ENCODE peak calls at places on chromosomes 5 and 9, in seven cellular contexts. One of them, this sample, is unnamed.

GRCh38 chr9:35930990-35931389 is 21.7 kb downstream of the SPAAR start:
- DNase-seq in H54: no peak
- DNase-seq in uterus: no peak
- DNase-seq in H1: no peak
- DNase-seq in body of pancreas: no peak
- DNase-seq in A549: no peak
- DNase-seq in adrenal gland: no peak
- DNase-seq in this sample: no peak

GRCh38 chr5:142641681-142642080 is 44.2 kb downstream of the FGF1 start:
- DNase-seq in H54: no peak
- DNase-seq in uterus: no peak
- DNase-seq in H1: no peak
- DNase-seq in body of pancreas: no peak
- DNase-seq in A549: no peak
- DNase-seq in adrenal gland: no peak
- DNase-seq in this sample: no peak

GRCh38 chr5:117973785-117974184 is 1014.6 kb downstream of the DTWD2 start:
- DNase-seq in H54: no peak
- DNase-seq in uterus: no peak
- DNase-seq in H1: no peak
- DNase-seq in body of pancreas: no peak
- DNase-seq in A549: no peak
- DNase-seq in adrenal gland: no peak
- DNase-seq in this sample: no peak

GRCh38 chr5:177508837-177509236 is 789 bp downstream of the DOK3 start:
- DNase-seq in H54: no peak
- DNase-seq in uterus: no peak
- DNase-seq in H1: no peak
- DNase-seq in body of pancreas: no peak
- DNase-seq in A549: no peak
- DNase-seq in adrenal gland: no peak
- DNase-seq in this sample: no peak

GRCh38 chr9:69955536-69956355 is 87.9 kb upstream of the MAMDC2 start:
- DNase-seq in H54: no peak
- DNase-seq in uterus: no peak
- DNase-seq in H1: no peak
- DNase-seq in body of pancreas: no peak
- DNase-seq in A549: no peak
- DNase-seq in adrenal gland: no peak
- DNase-seq in this sample: no peak

GRCh38 chr5:129807162-129807814 is 59.4 kb downstream of the MINAR2 start:
- DNase-seq in H54: no peak
- DNase-seq in uterus: no peak
- DNase-seq in H1: no peak
- DNase-seq in body of pancreas: no peak
- DNase-seq in A549: no peak
- DNase-seq in adrenal gland: no peak
- DNase-seq in this sample: no peak

GRCh38 chr9:79489241-79490000 is 82.3 kb upstream of the TLE4 start:
- DNase-seq in H54: peak; percentile 44
- DNase-seq in uterus: no peak
- DNase-seq in H1: no peak
- DNase-seq in body of pancreas: peak; percentile 74
- DNase-seq in A549: peak; percentile 81
- DNase-seq in adrenal gland: no peak
- DNase-seq in this sample: no peak

GRCh38 chr9:107894572-107895261 is 405.1 kb upstream of the KLF4 start:
- DNase-seq in H54: no peak
- DNase-seq in uterus: peak; percentile 58
- DNase-seq in H1: no peak
- DNase-seq in body of pancreas: peak; percentile 25
- DNase-seq in A549: no peak
- DNase-seq in adrenal gland: no peak
- DNase-seq in this sample: no peak

GRCh38 chr5:131265318-131265803 is 1.5 kb downstream of the CDC42SE2 start:
- DNase-seq in H54: no peak
- DNase-seq in uterus: no peak
- DNase-seq in H1: no peak
- DNase-seq in body of pancreas: peak; percentile 78
- DNase-seq in A549: peak; percentile 76
- DNase-seq in adrenal gland: no peak
- DNase-seq in this sample: no peak

GRCh38 chr5:154042751-154043150 is 4.0 kb downstream of the MFAP3 start:
- DNase-seq in H54: no peak
- DNase-seq in uterus: no peak
- DNase-seq in H1: no peak
- DNase-seq in body of pancreas: no peak
- DNase-seq in A549: no peak
- DNase-seq in adrenal gland: no peak
- DNase-seq in this sample: no peak

GRCh38 chr5:154514331-154514730 is 36.3 kb upstream of the HAND1 start:
- DNase-seq in H54: no peak
- DNase-seq in uterus: no peak
- DNase-seq in H1: no peak
- DNase-seq in body of pancreas: no peak
- DNase-seq in A549: no peak
- DNase-seq in adrenal gland: no peak
- DNase-seq in this sample: no peak

GRCh38 chr5:92370032-92370431 is 986.9 kb upstream of the ARRDC3 start:
- DNase-seq in H54: no peak
- DNase-seq in uterus: no peak
- DNase-seq in H1: no peak
- DNase-seq in body of pancreas: no peak
- DNase-seq in A549: no peak
- DNase-seq in adrenal gland: no peak
- DNase-seq in this sample: no peak

GRCh38 chr5:95080026-95080425 is 204.9 kb downstream of the MCTP1 start:
- DNase-seq in H54: no peak
- DNase-seq in uterus: no peak
- DNase-seq in H1: no peak
- DNase-seq in body of pancreas: no peak
- DNase-seq in A549: no peak
- DNase-seq in adrenal gland: no peak
- DNase-seq in this sample: no peak

GRCh38 chr9:70303268-70303667 is 44.5 kb downstream of the SMC5 start:
- DNase-seq in H54: no peak
- DNase-seq in uterus: no peak
- DNase-seq in H1: no peak
- DNase-seq in body of pancreas: no peak
- DNase-seq in A549: no peak
- DNase-seq in adrenal gland: no peak
- DNase-seq in this sample: no peak

GRCh38 chr5:162990856-162991497 is 446.4 kb upstream of the CCNG1 start:
- DNase-seq in H54: no peak
- DNase-seq in uterus: no peak
- DNase-seq in H1: no peak
- DNase-seq in body of pancreas: no peak
- DNase-seq in A549: no peak
- DNase-seq in adrenal gland: no peak
- DNase-seq in this sample: no peak

GRCh38 chr9:88533951-88534455 is 975 bp upstream of the NXNL2 start:
- DNase-seq in H54: peak; percentile 97
- DNase-seq in uterus: peak; percentile 74
- DNase-seq in H1: peak; percentile 78
- DNase-seq in body of pancreas: peak; percentile 20
- DNase-seq in A549: peak; percentile 88
- DNase-seq in adrenal gland: no peak
- DNase-seq in this sample: no peak

GRCh38 chr9:133589454-133590227 is 19.5 kb downstream of the FAM163B start:
- DNase-seq in H54: peak; percentile 52
- DNase-seq in uterus: no peak
- DNase-seq in H1: peak; percentile 95
- DNase-seq in body of pancreas: no peak
- DNase-seq in A549: peak; percentile 24
- DNase-seq in adrenal gland: no peak
- DNase-seq in this sample: no peak

GRCh38 chr9:95508242-95508967 is 8.4 kb downstream of the PTCH1 start:
- DNase-seq in H54: no peak
- DNase-seq in uterus: no peak
- DNase-seq in H1: peak; percentile 55
- DNase-seq in body of pancreas: no peak
- DNase-seq in A549: peak; percentile 25
- DNase-seq in adrenal gland: no peak
- DNase-seq in this sample: no peak

GRCh38 chr5:359301-359897 is 37.9 kb downstream of the AHRR start:
- DNase-seq in H54: no peak
- DNase-seq in uterus: no peak
- DNase-seq in H1: no peak
- DNase-seq in body of pancreas: no peak
- DNase-seq in A549: no peak
- DNase-seq in adrenal gland: peak; percentile 28
- DNase-seq in this sample: no peak

GRCh38 chr5:66440202-66440680 is 156.0 kb upstream of the MAST4 start:
- DNase-seq in H54: peak; percentile 12
- DNase-seq in uterus: peak; percentile 83
- DNase-seq in H1: no peak
- DNase-seq in body of pancreas: peak; percentile 17
- DNase-seq in A549: no peak
- DNase-seq in adrenal gland: no peak
- DNase-seq in this sample: no peak

GRCh38 chr5:43019615-43020293 is 20.4 kb downstream of the ANXA2R start:
- DNase-seq in H54: no peak
- DNase-seq in uterus: peak; percentile 61
- DNase-seq in H1: no peak
- DNase-seq in body of pancreas: peak; percentile 81
- DNase-seq in A549: peak; percentile 88
- DNase-seq in adrenal gland: peak; percentile 88
- DNase-seq in this sample: no peak

GRCh38 chr5:43017438-43017820 is 22.7 kb downstream of the ANXA2R start:
- DNase-seq in H54: no peak
- DNase-seq in uterus: no peak
- DNase-seq in H1: no peak
- DNase-seq in body of pancreas: peak; percentile 6
- DNase-seq in A549: no peak
- DNase-seq in adrenal gland: peak; percentile 58
- DNase-seq in this sample: no peak

GRCh38 chr5:43024217-43024616 is 15.9 kb downstream of the ANXA2R start:
- DNase-seq in H54: no peak
- DNase-seq in uterus: no peak
- DNase-seq in H1: no peak
- DNase-seq in body of pancreas: no peak
- DNase-seq in A549: no peak
- DNase-seq in adrenal gland: no peak
- DNase-seq in this sample: no peak

GRCh38 chr5:43019293-43019614 is 20.9 kb downstream of the ANXA2R start:
- DNase-seq in H54: no peak
- DNase-seq in uterus: no peak
- DNase-seq in H1: no peak
- DNase-seq in body of pancreas: no peak
- DNase-seq in A549: no peak
- DNase-seq in adrenal gland: no peak
- DNase-seq in this sample: no peak

DNA sequence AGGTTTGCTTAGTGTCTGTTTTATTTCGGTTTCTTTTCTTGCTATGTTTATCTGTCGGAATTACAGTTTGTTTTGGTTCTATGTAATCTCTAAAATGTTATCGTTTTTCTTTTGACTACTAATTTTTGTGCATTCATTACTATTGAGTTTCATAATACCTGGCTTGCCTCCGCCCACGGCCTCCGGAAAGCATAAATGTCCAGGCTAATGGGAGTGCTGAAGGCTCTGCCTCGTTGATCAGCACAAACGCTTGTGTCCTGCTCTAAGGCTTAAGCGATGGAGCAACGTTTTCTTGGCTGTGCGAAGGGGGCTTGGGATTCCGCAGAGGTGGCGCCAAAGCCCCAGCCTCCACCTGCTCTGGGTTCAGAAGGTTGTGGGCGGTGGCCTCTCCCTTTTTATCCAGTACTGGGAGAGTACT is 19.8 kb downstream of the ANXA2R start:
- DNase-seq in H54: no peak
- DNase-seq in uterus: no peak
- DNase-seq in H1: no peak
- DNase-seq in body of pancreas: no peak
- DNase-seq in A549: no peak
- DNase-seq in adrenal gland: no peak
- DNase-seq in this sample: no peak
- TF ChIP-seq POLR2A in H54: no peak
- TF ChIP-seq POLR2A in uterus: no peak
- TF ChIP-seq POLR2A in H1: no peak
- TF ChIP-seq POLR2A in body of pancreas: no peak
- TF ChIP-seq POLR2A in A549: no peak
- TF ChIP-seq POLR2A in adrenal gland: no peak
- TF ChIP-seq POLR2A in this sample: no peak

GRCh38 chr9:125137200-125137599 is 6.1 kb downstream of the SCAI start:
- DNase-seq in H54: no peak
- DNase-seq in uterus: no peak
- DNase-seq in H1: no peak
- DNase-seq in body of pancreas: no peak
- DNase-seq in A549: no peak
- DNase-seq in adrenal gland: no peak
- DNase-seq in this sample: no peak
- TF ChIP-seq POLR2A in H54: no peak
- TF ChIP-seq POLR2A in uterus: no peak
- TF ChIP-seq POLR2A in H1: no peak
- TF ChIP-seq POLR2A in body of pancreas: no peak
- TF ChIP-seq POLR2A in A549: no peak
- TF ChIP-seq POLR2A in adrenal gland: no peak
- TF ChIP-seq POLR2A in this sample: no peak

GRCh38 chr5:133053463-133053862 is 1.6 kb downstream of the HSPA4 start:
- DNase-seq in H54: no peak
- DNase-seq in uterus: no peak
- DNase-seq in H1: no peak
- DNase-seq in body of pancreas: no peak
- DNase-seq in A549: no peak
- DNase-seq in adrenal gland: no peak
- DNase-seq in this sample: no peak

GRCh38 chr5:133051547-133052316 is at the start of gene HSPA4:
- DNase-seq in H54: peak; percentile 89
- DNase-seq in uterus: peak; percentile 99
- DNase-seq in H1: peak; percentile 96
- DNase-seq in body of pancreas: peak; percentile 99
- DNase-seq in A549: peak; percentile 99
- DNase-seq in adrenal gland: peak; percentile 99
- DNase-seq in this sample: peak; percentile 91

GRCh38 chr5:133050500-133050899 is 1.3 kb upstream of the HSPA4 start:
- DNase-seq in H54: no peak
- DNase-seq in uterus: no peak
- DNase-seq in H1: no peak
- DNase-seq in body of pancreas: no peak
- DNase-seq in A549: no peak
- DNase-seq in adrenal gland: no peak
- DNase-seq in this sample: no peak

GRCh38 chr5:133051117-133051546 is 681 bp upstream of the HSPA4 start:
- DNase-seq in H54: no peak
- DNase-seq in uterus: peak; percentile 17
- DNase-seq in H1: no peak
- DNase-seq in body of pancreas: no peak
- DNase-seq in A549: no peak
- DNase-seq in adrenal gland: no peak
- DNase-seq in this sample: peak; percentile 26

GRCh38 chr5:133052317-133053175 is 733 bp downstream of the HSPA4 start:
- DNase-seq in H54: peak; percentile 60
- DNase-seq in uterus: peak; percentile 25
- DNase-seq in H1: peak; percentile 64
- DNase-seq in body of pancreas: peak; percentile 63
- DNase-seq in A549: peak; percentile 52
- DNase-seq in adrenal gland: peak; percentile 72
- DNase-seq in this sample: peak; percentile 55
- TF ChIP-seq POLR2A in H54: no peak
- TF ChIP-seq POLR2A in uterus: no peak
- TF ChIP-seq POLR2A in H1: no peak
- TF ChIP-seq POLR2A in body of pancreas: no peak
- TF ChIP-seq POLR2A in A549: no peak
- TF ChIP-seq POLR2A in adrenal gland: no peak
- TF ChIP-seq POLR2A in this sample: no peak

GRCh38 chr5:180494060-180494509 is at the start of gene CNOT6:
- DNase-seq in H54: peak; percentile 95
- DNase-seq in uterus: peak; percentile 88
- DNase-seq in H1: peak; percentile 95
- DNase-seq in body of pancreas: peak; percentile 94
- DNase-seq in A549: peak; percentile 95
- DNase-seq in adrenal gland: peak; percentile 96
- DNase-seq in this sample: peak; percentile 97
- TF ChIP-seq POLR2A in H54: peak; percentile 75
- TF ChIP-seq POLR2A in uterus: peak; percentile 56
- TF ChIP-seq POLR2A in H1: peak; percentile 63
- TF ChIP-seq POLR2A in body of pancreas: no peak
- TF ChIP-seq POLR2A in A549: peak; percentile 32
- TF ChIP-seq POLR2A in adrenal gland: no peak
- TF ChIP-seq POLR2A in this sample: peak; percentile 74